ENCODE peak calls at places on chromosomes 1 and 21, in five cellular contexts. One of them, this sample, is unnamed.

GRCh38 chr1:9749361-9749760 is 74.4 kb downstream of the CLSTN1 start:
- DNase-seq in hepatocyte: no peak
- DNase-seq in astrocyte: no peak
- DNase-seq in mammary epithelial cell: no peak
- DNase-seq in H1: no peak
- DNase-seq in this sample: no peak

GRCh38 chr1:8374812-8375211 is 56.9 kb downstream of the SLC45A1 start:
- DNase-seq in hepatocyte: no peak
- DNase-seq in astrocyte: no peak
- DNase-seq in mammary epithelial cell: peak; percentile 46
- DNase-seq in H1: no peak
- DNase-seq in this sample: peak; percentile 51

GRCh38 chr21:37551406-37552355 is 185.1 kb downstream of the DYRK1A start:
- DNase-seq in hepatocyte: peak; percentile 87
- DNase-seq in astrocyte: no peak
- DNase-seq in mammary epithelial cell: no peak
- DNase-seq in H1: no peak
- DNase-seq in this sample: no peak

GRCh38 chr1:182206628-182207239 is 145.2 kb upstream of the ZNF648 start:
- DNase-seq in hepatocyte: peak; percentile 53
- DNase-seq in astrocyte: no peak
- DNase-seq in mammary epithelial cell: no peak
- DNase-seq in H1: no peak
- DNase-seq in this sample: no peak

GRCh38 chr21:21387891-21388290 is 389.7 kb downstream of the NCAM2 start:
- DNase-seq in hepatocyte: no peak
- DNase-seq in astrocyte: no peak
- DNase-seq in mammary epithelial cell: no peak
- DNase-seq in H1: no peak
- DNase-seq in this sample: no peak

GRCh38 chr1:43542515-43543458 is 12.1 kb downstream of the PTPRF start:
- DNase-seq in hepatocyte: no peak
- DNase-seq in astrocyte: no peak
- DNase-seq in mammary epithelial cell: no peak
- DNase-seq in H1: no peak
- DNase-seq in this sample: no peak

GRCh38 chr1:234515411-234515810 is 36.4 kb upstream of the TARBP1 start:
- DNase-seq in hepatocyte: peak; percentile 44
- DNase-seq in astrocyte: peak; percentile 62
- DNase-seq in mammary epithelial cell: peak; percentile 84
- DNase-seq in H1: no peak
- DNase-seq in this sample: no peak

GRCh38 chr1:24786191-24786590 is 40.9 kb downstream of the CLIC4 start:
- DNase-seq in hepatocyte: no peak
- DNase-seq in astrocyte: peak; percentile 52
- DNase-seq in mammary epithelial cell: peak; percentile 65
- DNase-seq in H1: no peak
- DNase-seq in this sample: no peak

GRCh38 chr1:37930246-37931142 is 16.4 kb downstream of the INPP5B start:
- DNase-seq in hepatocyte: peak; percentile 62
- DNase-seq in astrocyte: no peak
- DNase-seq in mammary epithelial cell: peak; percentile 27
- DNase-seq in H1: no peak
- DNase-seq in this sample: peak; percentile 68

GRCh38 chr21:41871302-41872030 is 7.7 kb downstream of the PRDM15 start:
- DNase-seq in hepatocyte: no peak
- DNase-seq in astrocyte: no peak
- DNase-seq in mammary epithelial cell: no peak
- DNase-seq in H1: no peak
- DNase-seq in this sample: peak; percentile 56

GRCh38 chr1:168606096-168606495 is 29.7 kb downstream of the XCL1 start:
- DNase-seq in hepatocyte: no peak
- DNase-seq in astrocyte: no peak
- DNase-seq in mammary epithelial cell: peak; percentile 32
- DNase-seq in H1: no peak
- DNase-seq in this sample: no peak

GRCh38 chr1:168607872-168608428 is 31.5 kb downstream of the XCL1 start:
- DNase-seq in hepatocyte: no peak
- DNase-seq in astrocyte: no peak
- DNase-seq in mammary epithelial cell: no peak
- DNase-seq in H1: no peak
- DNase-seq in this sample: no peak

GRCh38 chr1:168610111-168610510 is 33.7 kb downstream of the XCL1 start:
- DNase-seq in hepatocyte: no peak
- DNase-seq in astrocyte: no peak
- DNase-seq in mammary epithelial cell: no peak
- DNase-seq in H1: no peak
- DNase-seq in this sample: no peak

GRCh38 chr1:168605443-168605842 is 29.0 kb downstream of the XCL1 start:
- DNase-seq in hepatocyte: no peak
- DNase-seq in astrocyte: no peak
- DNase-seq in mammary epithelial cell: no peak
- DNase-seq in H1: no peak
- DNase-seq in this sample: no peak

GRCh38 chr1:168609133-168609715 is 32.8 kb downstream of the XCL1 start:
- DNase-seq in hepatocyte: peak; percentile 27
- DNase-seq in astrocyte: peak; percentile 69
- DNase-seq in mammary epithelial cell: no peak
- DNase-seq in H1: no peak
- DNase-seq in this sample: no peak
- H3K27ac ChIP-seq in hepatocyte: no peak overlapping the region
- H3K27ac ChIP-seq in astrocyte: no peak overlapping the region
- H3K27ac ChIP-seq in mammary epithelial cell: no peak overlapping the region
- H3K27ac ChIP-seq in H1: no peak overlapping the region
- H3K27ac ChIP-seq in this sample: no peak overlapping the region

GRCh38 chr1:81889166-81889565 is 88.4 kb downstream of the ADGRL2 start:
- DNase-seq in hepatocyte: no peak
- DNase-seq in astrocyte: no peak
- DNase-seq in mammary epithelial cell: no peak
- DNase-seq in H1: no peak
- DNase-seq in this sample: no peak

DNA sequence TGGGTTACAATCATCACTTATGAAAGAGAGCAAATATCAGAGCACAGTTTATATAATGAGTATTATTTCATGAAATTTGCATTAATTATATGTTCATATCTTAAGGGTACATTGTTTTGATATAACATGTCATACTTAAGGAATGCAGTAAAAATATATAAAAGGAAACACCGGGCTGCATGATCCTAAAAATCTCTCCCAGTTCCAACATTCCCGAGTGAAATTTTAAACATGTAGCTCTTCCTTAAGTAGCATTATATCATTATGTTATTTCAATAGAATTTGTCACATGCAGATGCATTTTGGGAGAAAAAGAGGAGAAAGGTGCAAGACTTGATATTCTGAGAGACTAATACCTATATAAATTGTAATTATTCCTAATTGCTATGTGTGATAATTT is 86.7 kb downstream of the ADGRL2 start:
- DNase-seq in hepatocyte: no peak
- DNase-seq in astrocyte: no peak
- DNase-seq in mammary epithelial cell: no peak
- DNase-seq in H1: no peak
- DNase-seq in this sample: no peak
- H2AFZ ChIP-seq in hepatocyte: no peak overlapping the region
- H2AFZ ChIP-seq in astrocyte: no peak overlapping the region
- H2AFZ ChIP-seq in mammary epithelial cell: no peak overlapping the region
- H2AFZ ChIP-seq in H1: no peak overlapping the region
- H2AFZ ChIP-seq in this sample: no peak overlapping the region

DNA sequence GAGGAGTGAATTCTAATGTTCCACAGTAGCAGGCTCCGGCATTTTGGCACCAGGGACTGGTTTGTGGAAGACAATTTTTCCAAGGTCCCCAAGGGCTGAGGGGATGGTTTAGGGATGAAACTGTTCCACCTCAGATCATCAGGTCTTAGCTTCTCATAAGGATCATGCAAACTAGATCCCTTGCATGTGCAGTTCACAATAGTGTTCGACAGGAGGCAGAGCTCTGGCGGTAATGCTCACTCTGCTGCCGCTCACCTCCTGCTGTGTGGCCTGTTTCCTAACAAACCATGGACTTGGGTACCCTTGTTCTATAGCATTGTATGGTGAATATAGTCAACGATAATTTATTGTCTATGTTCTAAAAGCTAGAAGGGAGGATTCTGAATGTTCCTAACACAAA is 16.6 kb downstream of the CRNN start:
- DNase-seq in hepatocyte: no peak
- DNase-seq in astrocyte: no peak
- DNase-seq in mammary epithelial cell: no peak
- DNase-seq in H1: no peak
- DNase-seq in this sample: no peak
- TF ChIP-seq CTCF in hepatocyte: no peak
- TF ChIP-seq CTCF in astrocyte: no peak
- TF ChIP-seq CTCF in mammary epithelial cell: no peak
- TF ChIP-seq CTCF in H1: no peak
- TF ChIP-seq CTCF in this sample: no peak

GRCh38 chr1:184533049-184533448 is 146.2 kb downstream of the C1orf21 start:
- DNase-seq in hepatocyte: no peak
- DNase-seq in astrocyte: no peak
- DNase-seq in mammary epithelial cell: no peak
- DNase-seq in H1: no peak
- DNase-seq in this sample: no peak

GRCh38 chr1:184535191-184535970 is 148.6 kb downstream of the C1orf21 start:
- DNase-seq in hepatocyte: no peak
- DNase-seq in astrocyte: peak; percentile 10
- DNase-seq in mammary epithelial cell: no peak
- DNase-seq in H1: no peak
- DNase-seq in this sample: no peak

GRCh38 chr1:184533915-184534314 is 147.1 kb downstream of the C1orf21 start:
- DNase-seq in hepatocyte: no peak
- DNase-seq in astrocyte: no peak
- DNase-seq in mammary epithelial cell: no peak
- DNase-seq in H1: no peak
- DNase-seq in this sample: no peak

GRCh38 chr1:184536246-184536985 is 149.6 kb downstream of the C1orf21 start:
- DNase-seq in hepatocyte: no peak
- DNase-seq in astrocyte: no peak
- DNase-seq in mammary epithelial cell: no peak
- DNase-seq in H1: no peak
- DNase-seq in this sample: no peak

GRCh38 chr1:184534690-184535089 is 147.9 kb downstream of the C1orf21 start:
- DNase-seq in hepatocyte: no peak
- DNase-seq in astrocyte: no peak
- DNase-seq in mammary epithelial cell: no peak
- DNase-seq in H1: no peak
- DNase-seq in this sample: no peak
- H3K27ac ChIP-seq in hepatocyte: peak overlapping the region; percentile 20
- H3K27ac ChIP-seq in astrocyte: no peak overlapping the region
- H3K27ac ChIP-seq in mammary epithelial cell: no peak overlapping the region
- H3K27ac ChIP-seq in H1: no peak overlapping the region
- H3K27ac ChIP-seq in this sample: no peak overlapping the region

GRCh38 chr1:93007941-93008577 is 46.8 kb upstream of the DIPK1A start:
- DNase-seq in hepatocyte: no peak
- DNase-seq in astrocyte: peak; percentile 46
- DNase-seq in mammary epithelial cell: peak; percentile 17
- DNase-seq in H1: no peak
- DNase-seq in this sample: no peak
- H2AFZ ChIP-seq in hepatocyte: no peak overlapping the region
- H2AFZ ChIP-seq in astrocyte: no peak overlapping the region
- H2AFZ ChIP-seq in mammary epithelial cell: no peak overlapping the region
- H2AFZ ChIP-seq in H1: peak overlapping the region; percentile 0
- H2AFZ ChIP-seq in this sample: no peak overlapping the region

DNA sequence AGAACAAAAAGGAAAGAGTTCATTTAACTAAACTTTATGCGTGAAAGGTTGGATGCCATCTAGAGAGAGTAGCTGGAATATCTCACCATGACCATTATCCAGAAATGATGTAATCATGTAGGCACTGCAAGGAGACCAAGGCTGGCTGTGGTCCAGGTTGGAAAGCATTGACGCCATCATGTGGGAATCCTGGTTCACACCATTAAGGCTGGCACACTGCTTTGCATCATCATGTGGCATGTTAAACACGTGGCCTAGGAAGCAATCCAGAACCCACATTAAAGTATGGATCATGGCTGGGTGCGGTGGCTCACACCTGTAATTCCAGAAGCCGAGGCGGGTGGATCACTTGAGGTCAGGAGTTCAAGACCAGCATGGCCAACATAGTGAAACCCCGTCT is 4.3 kb downstream of the ADAMTS1 start:
- DNase-seq in hepatocyte: peak; percentile 65
- DNase-seq in astrocyte: peak; percentile 67
- DNase-seq in mammary epithelial cell: peak; percentile 93
- DNase-seq in H1: no peak
- DNase-seq in this sample: no peak
- TF ChIP-seq CTCF in hepatocyte: no peak
- TF ChIP-seq CTCF in astrocyte: no peak
- TF ChIP-seq CTCF in mammary epithelial cell: peak; percentile 6
- TF ChIP-seq CTCF in H1: no peak
- TF ChIP-seq CTCF in this sample: no peak

GRCh38 chr1:54483875-54484437 is 64.1 kb upstream of the ACOT11 start:
- DNase-seq in hepatocyte: peak; percentile 3
- DNase-seq in astrocyte: no peak
- DNase-seq in mammary epithelial cell: peak; percentile 14
- DNase-seq in H1: no peak
- DNase-seq in this sample: no peak

GRCh38 chr1:54488065-54488750 is 59.8 kb upstream of the ACOT11 start:
- DNase-seq in hepatocyte: peak; percentile 97
- DNase-seq in astrocyte: peak; percentile 65
- DNase-seq in mammary epithelial cell: peak; percentile 83
- DNase-seq in H1: peak; percentile 73
- DNase-seq in this sample: peak; percentile 87

GRCh38 chr1:54487571-54488050 is 60.4 kb upstream of the ACOT11 start:
- DNase-seq in hepatocyte: peak; percentile 15
- DNase-seq in astrocyte: no peak
- DNase-seq in mammary epithelial cell: no peak
- DNase-seq in H1: no peak
- DNase-seq in this sample: no peak

GRCh38 chr1:54486864-54487263 is 61.2 kb upstream of the ACOT11 start:
- DNase-seq in hepatocyte: peak; percentile 28
- DNase-seq in astrocyte: no peak
- DNase-seq in mammary epithelial cell: no peak
- DNase-seq in H1: no peak
- DNase-seq in this sample: peak; percentile 28

GRCh38 chr1:54485417-54485816 is 62.6 kb upstream of the ACOT11 start:
- DNase-seq in hepatocyte: peak; percentile 5
- DNase-seq in astrocyte: no peak
- DNase-seq in mammary epithelial cell: peak; percentile 77
- DNase-seq in H1: no peak
- DNase-seq in this sample: no peak
- H3K27ac ChIP-seq in hepatocyte: no peak overlapping the region
- H3K27ac ChIP-seq in astrocyte: no peak overlapping the region
- H3K27ac ChIP-seq in mammary epithelial cell: peak overlapping the region; percentile 25
- H3K27ac ChIP-seq in H1: no peak overlapping the region
- H3K27ac ChIP-seq in this sample: no peak overlapping the region

This sample was measured in OCI-LY7.